ENCODE peak calls at places on chromosome 12, in six cellular contexts. F is IMR-90, Z is A549, S is HEK293T, I is HepG2, X is GM12878. J is an unnamed sample.

GRCh38 chr12:109744026-109744425 is 30.4 kb downstream of the FAM222A start:
- DNase-seq in I (no peak), S (no peak), F (no peak), X (no peak), Z (no peak), J (no peak)

GRCh38 chr12:94078736-94079509 is 69.5 kb upstream of the PLXNC1 start:
- DNase-seq in S (no peak), Z (no peak), I (no peak), F (no peak), X (no peak), J (no peak)

GRCh38 chr12:130639759-130640158 is 76.3 kb downstream of the RIMBP2 start:
- DNase-seq in F (no peak), I (no peak), S (no peak), X (no peak), Z (no peak), J (no peak)

GRCh38 chr12:6963741-6964446 is 6.6 kb downstream of the PHB2 start:
- DNase-seq in Z (no peak), I (no peak), S (no peak), X (no peak), F (no peak), J (no peak)

GRCh38 chr12:2187195-2187963 is 134.6 kb downstream of the CACNA1C start:
- DNase-seq in Z (no peak), S (no peak), F (no peak), X (no peak), I (no peak), J (no peak)

GRCh38 chr12:50283924-50284236 is 560 bp upstream of the LIMA1 start:
- DNase-seq in I (no peak), S (peak; percentile 23), F (no peak), Z (no peak), X (peak; percentile 4), J (peak; percentile 15)

GRCh38 chr12:107318804-107319535 is 225.6 kb upstream of the CRY1 start:
- DNase-seq in I (no peak), S (peak; percentile 41), F (peak; percentile 51), Z (peak; percentile 66), X (no peak), J (no peak)

GRCh38 chr12:50052964-50053363 is 4.4 kb upstream of the ASIC1 start:
- DNase-seq in X (no peak), Z (no peak), I (no peak), F (no peak), S (no peak), J (no peak)

GRCh38 chr12:125228519-125229260 is 163.5 kb downstream of the AACS start:
- DNase-seq in Z (peak; percentile 16), I (no peak), S (peak; percentile 49), X (no peak), F (no peak), J (peak; percentile 59)

DNA sequence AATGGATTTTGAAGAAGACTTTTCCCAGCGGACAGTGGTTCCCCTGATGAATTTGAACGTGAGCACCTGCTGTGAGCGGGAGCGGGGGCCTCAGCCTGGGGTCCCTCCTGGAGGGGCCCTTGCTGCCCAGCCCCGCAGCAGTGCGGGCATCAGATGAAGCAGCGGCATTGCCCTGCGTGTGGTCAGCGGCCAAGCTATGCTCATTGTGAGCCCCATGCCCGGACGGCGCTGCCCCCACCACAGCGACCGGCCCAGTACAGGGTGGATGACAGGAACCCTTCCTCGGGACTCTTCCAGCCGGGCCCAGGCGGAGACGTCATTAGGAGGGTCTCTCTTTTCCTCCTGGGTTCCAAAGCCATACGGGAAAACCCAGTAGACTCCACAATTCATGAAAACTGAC is 3.5 kb downstream of the LRCOL1 start:
- DNase-seq in F (no peak), S (no peak), X (no peak), I (no peak), Z (no peak), J (no peak)
- TF ChIP-seq BHLHE40 in F (no peak), S (no peak), X (no peak), I (no peak), Z (no peak), J (no peak)

DNA sequence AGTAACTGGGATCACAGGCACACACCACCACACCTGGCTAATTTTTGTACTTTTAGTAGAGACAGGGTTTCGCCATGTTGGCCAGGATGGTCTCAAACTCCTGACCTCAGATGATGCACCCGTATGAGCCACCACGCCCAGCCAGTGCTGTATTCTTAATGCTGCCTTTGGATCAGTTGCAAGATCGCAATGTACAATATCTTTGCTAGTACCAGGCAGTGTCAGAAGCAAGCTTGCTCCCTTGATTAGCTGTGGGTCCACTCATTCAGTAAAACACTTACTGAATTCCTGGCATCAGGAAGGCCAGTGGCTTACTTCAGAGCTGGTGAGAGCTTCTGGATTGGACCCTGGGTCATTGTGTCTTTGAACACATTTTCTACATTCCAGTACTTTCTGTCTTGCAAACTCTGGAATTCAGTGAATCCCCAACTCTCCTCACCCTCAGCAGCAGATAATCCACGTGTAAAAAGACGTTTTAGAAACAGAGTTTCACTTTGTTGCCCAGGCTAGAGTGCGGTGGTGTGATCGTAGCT is 1183.7 kb downstream of the AACS start:
- DNase-seq in S (no peak), F (no peak), Z (no peak), X (no peak), I (no peak), J (no peak)
- TF ChIP-seq BHLHE40 in S (no peak), F (no peak), Z (no peak), X (no peak), I (no peak), J (no peak)

GRCh38 chr12:38886064-38886463 is 19.3 kb downstream of the CPNE8 start:
- DNase-seq in X (no peak), F (no peak), S (no peak), I (peak; percentile 52), Z (peak; percentile 76), J (no peak)
- TF ChIP-seq BHLHE40 in X (no peak), F (no peak), S (no peak), I (no peak), Z (no peak), J (no peak)

GRCh38 chr12:65277994-65278575 is 398 bp upstream of the MSRB3 start:
- DNase-seq in X (no peak), S (no peak), F (no peak), I (no peak), Z (no peak), J (no peak)
- TF ChIP-seq BHLHE40 in X (no peak), S (no peak), F (no peak), I (no peak), Z (no peak), J (no peak)

GRCh38 chr12:52616680-52617402 is 1.5 kb downstream of the KRT73 start:
- DNase-seq in I (no peak), F (no peak), Z (no peak), X (no peak), S (no peak), J (no peak)
- TF ChIP-seq BHLHE40 in I (no peak), F (no peak), Z (no peak), X (no peak), S (no peak), J (peak; percentile 26)

DNA sequence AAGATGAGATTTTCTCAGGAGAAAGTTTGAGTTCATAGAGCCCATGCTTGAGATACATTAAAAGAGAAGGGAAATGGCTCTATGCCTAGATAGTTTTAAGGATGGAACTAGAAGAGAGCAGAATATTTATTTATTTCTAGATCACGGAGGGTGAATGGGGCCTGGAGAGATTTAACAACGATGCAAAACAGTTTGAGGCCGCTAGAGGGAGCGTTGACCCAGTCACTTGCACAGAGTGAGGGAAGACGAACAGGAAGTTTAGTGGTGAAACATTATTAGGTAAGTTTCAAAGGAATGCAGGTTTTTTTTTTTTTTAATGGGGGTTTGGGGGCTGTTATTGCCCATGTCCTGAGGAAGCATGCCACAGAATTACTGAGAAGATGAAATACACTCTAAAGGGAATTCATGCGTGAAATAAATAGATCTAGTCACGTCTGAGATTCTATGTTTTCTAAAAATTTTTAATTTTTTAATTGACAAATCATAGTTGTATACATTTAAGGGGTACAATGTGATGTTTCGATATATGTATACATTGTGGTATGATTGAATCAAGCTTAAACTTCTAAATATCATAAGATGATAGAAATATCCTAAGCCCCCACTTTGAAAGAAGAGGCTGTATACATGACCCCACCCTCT is 14.8 kb upstream of the PPP1R1A start:
- DNase-seq in I (peak; percentile 67), S (peak; percentile 74), Z (peak; percentile 84), F (peak; percentile 65), X (peak; percentile 21), J (peak; percentile 77)
- TF ChIP-seq BHLHE40 in I (no peak), S (no peak), Z (no peak), F (no peak), X (no peak), J (no peak)

GRCh38 chr12:20150835-20151234 is 217.5 kb upstream of the PDE3A start:
- DNase-seq in I (no peak), Z (no peak), F (no peak), X (no peak), S (no peak), J (no peak)
- TF ChIP-seq BHLHE40 in I (no peak), Z (no peak), F (no peak), X (no peak), S (no peak), J (no peak)

DNA sequence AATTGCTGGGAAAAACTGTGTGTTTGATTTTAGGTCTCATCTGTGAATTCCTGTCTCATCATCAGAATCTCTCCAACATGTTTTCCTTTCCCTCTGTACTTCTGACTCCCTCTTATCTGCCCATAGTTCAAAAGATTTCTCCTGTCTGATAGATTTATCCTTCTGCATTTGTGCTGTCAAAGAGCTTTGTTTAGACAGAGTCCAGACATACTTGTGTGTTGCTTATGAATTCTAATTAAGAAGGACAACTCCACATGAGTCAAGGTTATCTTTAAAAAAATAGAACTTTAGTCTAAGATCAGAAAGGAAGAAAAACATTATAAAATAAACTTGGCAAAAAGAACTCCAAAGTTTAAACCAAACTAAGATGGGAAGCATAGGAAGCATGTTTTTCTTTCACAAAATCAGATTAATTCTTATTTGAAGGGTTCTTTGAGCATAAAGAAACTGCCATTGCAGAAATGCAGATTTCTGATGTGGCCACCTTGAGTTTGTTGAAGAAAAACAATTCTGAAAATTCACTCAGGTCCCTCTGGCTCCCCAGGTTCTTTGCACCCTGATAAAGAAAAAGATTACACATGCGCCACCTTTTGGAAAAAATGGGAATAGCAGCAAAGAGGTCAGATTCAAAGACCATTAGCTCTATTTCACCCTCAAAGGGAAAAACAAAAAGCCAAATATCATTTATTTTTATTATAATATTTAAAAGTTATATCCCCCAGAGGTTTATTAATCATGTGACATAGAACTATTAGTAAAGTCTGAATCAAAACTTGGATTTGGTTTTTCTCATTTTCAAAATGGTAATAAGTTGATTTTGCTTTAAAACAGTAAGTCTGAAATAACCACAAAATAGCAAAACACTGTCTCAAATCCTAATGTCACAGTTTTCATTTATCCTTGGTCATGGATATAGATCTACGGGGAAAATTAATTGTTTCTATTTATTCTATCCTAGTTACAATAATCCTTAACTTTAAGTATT is 143.7 kb upstream of the DCN start:
- DNase-seq in Z (peak; percentile 33), I (peak; percentile 34), X (no peak), F (peak; percentile 75), S (peak; percentile 20), J (peak; percentile 65)
- TF ChIP-seq BHLHE40 in Z (no peak), I (no peak), X (no peak), F (no peak), S (no peak), J (no peak)

GRCh38 chr12:84658877-84659276 is 253.7 kb downstream of the SLC6A15 start:
- DNase-seq in S (peak; percentile 7), X (no peak), I (no peak), F (no peak), Z (no peak), J (no peak)
- TF ChIP-seq BHLHE40 in S (no peak), X (no peak), I (no peak), F (no peak), Z (no peak), J (no peak)